ENCODE peak calls at places on chromosomes 5 and 9, in six cellular contexts. T is heart left ventricle, M is skeletal muscle cell, R is A549, X is tibial artery, G is PC-3. H is an unnamed sample.

GRCh38 chr9:103804077-103804735 is 289.9 kb upstream of the SMC2 start:
- DNase-seq in M (no peak), X (no peak), G (peak), R (peak), T (no peak), H (peak)

GRCh38 chr5:149948988-149949387 is 4.4 kb upstream of the PDE6A start:
- DNase-seq in R (no peak), T (no peak), M (no peak), G (no peak), X (no peak), H (no peak)

GRCh38 chr9:90789862-90790261 is 11.8 kb upstream of the SYK start:
- DNase-seq in X (no peak), M (no peak), R (no peak), T (no peak), G (no peak), H (no peak)

GRCh38 chr5:74684900-74685851 is at the start of gene HEXB:
- DNase-seq in M (no peak), R (peak), G (peak), X (peak), T (peak), H (peak)

GRCh38 chr5:155154973-155155372 is 141.4 kb downstream of the KIF4B start:
- DNase-seq in X (no peak), M (no peak), R (no peak), G (no peak), T (no peak), H (no peak)

GRCh38 chr5:150791536-150791935 is 13.0 kb downstream of the SMIM3 start:
- DNase-seq in G (no peak), M (no peak), R (no peak), X (no peak), T (no peak), H (no peak)

GRCh38 chr9:134136117-134136996 is 475 bp downstream of the WDR5 start:
- DNase-seq in T (peak), X (no peak), R (no peak), M (no peak), G (no peak), H (no peak)

GRCh38 chr5:145510769-145511168 is 324.4 kb downstream of the PRELID2 start:
- DNase-seq in X (no peak), G (no peak), R (no peak), T (no peak), M (no peak), H (no peak)

GRCh38 chr9:1747568-1747967 is 267.6 kb upstream of the SMARCA2 start:
- DNase-seq in T (no peak), R (no peak), X (no peak), M (no peak), G (no peak), H (no peak)

GRCh38 chr5:65338606-65339151 is 143.0 kb downstream of the ADAMTS6 start:
- DNase-seq in T (no peak), G (no peak), M (no peak), X (no peak), R (no peak), H (no peak)

GRCh38 chr5:102283111-102283797 is 12.8 kb downstream of the SLCO4C1 start:
- DNase-seq in G (no peak), M (no peak), T (no peak), R (no peak), X (no peak), H (no peak)

GRCh38 chr9:79592736-79593493 is 21.1 kb downstream of the TLE4 start:
- DNase-seq in R (no peak), M (no peak), X (no peak), T (no peak), G (no peak), H (no peak)

GRCh38 chr5:174108765-174109164 is 63.3 kb downstream of the NSG2 start:
- DNase-seq in G (no peak), X (no peak), M (no peak), T (no peak), R (no peak), H (no peak)

GRCh38 chr5:6086871-6087270 is 291.5 kb downstream of the MED10 start:
- DNase-seq in M (no peak), G (no peak), R (no peak), T (no peak), X (no peak), H (no peak)

GRCh38 chr9:37025381-37026084 is 8.5 kb downstream of the PAX5 start:
- DNase-seq in X (no peak), R (no peak), G (no peak), T (no peak), M (no peak), H (no peak)

GRCh38 chr5:139301766-139302499 is 8.4 kb downstream of the MATR3 start:
- DNase-seq in X (no peak), G (no peak), M (no peak), R (no peak), T (no peak), H (no peak)

GRCh38 chr5:139306197-139306596 is 12.7 kb downstream of the MATR3 start:
- DNase-seq in X (no peak), R (no peak), T (no peak), M (no peak), G (no peak), H (no peak)

GRCh38 chr5:139308797-139309196 is 15.3 kb downstream of the MATR3 start:
- DNase-seq in X (no peak), M (no peak), G (no peak), T (no peak), R (no peak), H (no peak)

GRCh38 chr5:139306628-139307379 is 13.3 kb downstream of the MATR3 start:
- DNase-seq in T (no peak), R (no peak), M (no peak), X (no peak), G (no peak), H (no peak)

GRCh38 chr5:139304391-139305324 is 11.1 kb downstream of the MATR3 start:
- DNase-seq in T (no peak), G (no peak), M (no peak), X (no peak), R (no peak), H (no peak)
- H3K4me3 ChIP-seq in T (no peak), G (no peak), M (no peak), X (no peak), R (no peak), H (no peak)

DNA sequence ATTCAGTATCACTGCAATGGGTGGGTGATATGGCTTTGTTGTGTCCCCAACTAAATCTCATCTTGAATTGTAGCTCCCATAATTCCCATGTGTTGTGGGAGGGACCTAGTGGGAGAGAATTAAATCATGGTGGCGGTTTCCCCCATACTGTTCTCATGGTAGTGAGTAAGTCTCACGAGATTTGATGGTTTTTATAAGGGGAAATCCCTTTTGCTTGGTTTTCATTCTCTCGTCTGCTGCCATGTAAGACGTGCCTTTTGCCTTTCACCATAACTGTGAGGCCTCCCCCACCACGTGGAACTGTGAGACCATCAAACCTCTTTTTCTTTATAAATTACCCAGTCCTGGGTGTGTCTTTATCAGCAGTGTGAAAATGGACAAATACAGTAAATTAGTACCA is 9.5 kb upstream of the NANS start:
- DNase-seq in M (no peak), X (no peak), G (no peak), R (no peak), T (no peak), H (no peak)
- H3K4me3 ChIP-seq in M (no peak), X (no peak), G (no peak), R (no peak), T (no peak), H (no peak)

DNA sequence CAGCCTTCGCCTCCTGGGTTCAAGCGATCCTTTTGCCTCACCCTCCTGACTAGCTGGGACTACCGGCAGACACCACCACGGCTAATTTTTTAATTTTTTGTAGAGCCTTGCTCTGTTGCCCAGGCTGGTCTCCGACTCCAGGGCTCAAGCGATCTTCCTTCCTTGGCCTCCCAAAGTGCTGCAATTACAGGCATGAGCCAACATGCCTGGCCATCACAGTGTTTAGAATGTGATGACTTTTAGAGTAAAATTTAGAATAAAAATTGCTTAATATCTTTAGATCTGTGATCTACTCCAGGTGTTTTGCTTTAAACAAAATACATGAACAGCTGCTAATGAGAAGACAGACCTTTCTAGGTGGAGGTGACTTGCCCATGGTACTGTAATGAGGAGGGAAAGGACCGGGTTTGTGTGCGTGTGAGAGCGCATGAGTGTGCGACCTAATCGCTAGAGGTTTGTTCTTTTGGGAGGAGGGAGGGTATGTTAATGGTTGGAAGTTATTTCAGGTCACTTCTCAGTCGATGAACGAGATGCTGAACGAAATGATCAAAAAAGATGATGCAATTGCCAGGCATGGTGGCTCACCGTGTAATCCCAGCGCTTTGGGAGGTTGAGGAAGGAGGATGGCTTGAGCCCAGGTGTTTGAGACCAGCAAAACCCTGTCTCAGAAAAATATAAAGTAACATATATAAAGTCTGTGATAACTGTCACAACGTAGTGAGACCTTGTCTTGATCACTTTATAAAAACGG is 2.0 kb downstream of the CNOT6 start:
- DNase-seq in G (no peak), M (no peak), X (no peak), T (no peak), R (no peak), H (no peak)
- H3K4me3 ChIP-seq in G (peak), M (peak), X (peak), T (no peak), R (no peak), H (peak)

DNA sequence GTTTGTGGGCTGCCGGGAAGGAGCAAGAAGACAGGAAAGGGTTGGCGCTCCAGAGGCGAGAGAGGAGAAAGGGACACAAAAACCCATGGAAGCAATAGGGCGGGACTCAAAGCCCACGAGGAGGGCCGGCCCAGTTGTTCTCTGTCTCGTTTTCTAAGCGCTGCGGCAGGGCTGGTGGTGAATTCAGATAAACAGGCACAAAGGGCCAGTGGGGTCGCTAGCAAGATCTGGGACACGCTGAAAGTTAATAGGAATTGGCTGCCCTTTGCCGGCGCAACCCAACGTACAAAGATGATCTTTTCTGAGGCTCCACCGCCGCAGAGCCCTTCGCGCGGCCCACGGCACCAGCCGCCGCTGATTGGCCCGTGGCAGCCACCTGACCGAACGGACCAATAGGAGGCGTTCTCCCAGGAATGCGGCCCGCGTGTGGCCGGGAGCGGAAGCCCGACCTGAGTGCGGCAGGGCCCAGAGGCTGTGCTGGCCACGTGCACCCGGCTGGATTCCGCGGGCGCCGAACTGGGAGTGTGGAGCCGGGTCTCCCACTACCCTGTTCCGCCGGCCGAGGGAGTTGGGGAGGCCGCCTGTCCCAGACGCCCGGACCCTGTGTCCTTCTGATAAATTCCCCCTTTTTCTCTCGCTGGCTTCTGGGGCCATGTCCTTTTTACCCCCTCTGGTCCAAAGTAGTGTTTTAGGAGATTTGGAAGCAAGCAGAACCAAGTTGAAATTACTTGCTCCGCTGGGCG is 16.8 kb upstream of the NSD1 start:
- DNase-seq in G (no peak), M (no peak), X (peak), R (no peak), T (peak), H (no peak)
- H3K4me3 ChIP-seq in G (no peak), M (peak), X (peak), R (no peak), T (peak), H (no peak)

H was measured in kidney epithelial cell.